ENCODE peak calls at places on chromosomes 3 and 15, in five cellular contexts. G is neuronal stem cell, O is trophoblast cell, K is mesenchymal stem cell, E is H1. F is an unnamed sample.

GRCh38 chr3:184016820-184017671 is 638 bp downstream of the ABCC5 start:
- DNase-seq in G (peak), O (peak), K (peak), E (no peak), F (peak)

GRCh38 chr3:51176923-51177322 is 208.2 kb upstream of the MANF start:
- DNase-seq in G (no peak), O (no peak), K (no peak), E (no peak), F (no peak)

GRCh38 chr3:115623414-115623868 is at the start of gene GAP43:
- DNase-seq in G (no peak), O (no peak), K (peak), E (peak), F (peak)

GRCh38 chr3:52450489-52451236 is 3.2 kb downstream of the TNNC1 start:
- DNase-seq in G (no peak), O (no peak), K (no peak), E (no peak), F (peak)

GRCh38 chr15:101499863-101500713 is 10.6 kb upstream of the PCSK6 start:
- DNase-seq in G (no peak), O (no peak), K (no peak), E (no peak), F (no peak)

GRCh38 chr3:72964633-72965032 is 32.0 kb upstream of the PPP4R2 start:
- DNase-seq in G (no peak), O (no peak), K (no peak), E (no peak), F (no peak)

GRCh38 chr15:69823223-69823907 is 274.4 kb downstream of the TLE3 start:
- DNase-seq in G (no peak), O (no peak), K (no peak), E (no peak), F (no peak)

GRCh38 chr15:70741677-70742293 is 21.6 kb downstream of the UACA start:
- DNase-seq in G (no peak), O (no peak), K (peak), E (no peak), F (no peak)

GRCh38 chr15:100170280-100170654 is 171.5 kb downstream of the ADAMTS17 start:
- DNase-seq in G (no peak), O (no peak), K (no peak), E (no peak), F (no peak)

GRCh38 chr3:13716540-13717221 is 163.2 kb downstream of the WNT7A start:
- DNase-seq in G (no peak), O (no peak), K (no peak), E (no peak), F (peak)

GRCh38 chr3:145058483-145058882 is 1086.9 kb downstream of the DIPK2A start:
- DNase-seq in G (no peak), O (no peak), K (no peak), E (no peak), F (no peak)

GRCh38 chr3:119733812-119734211 is 31.0 kb downstream of the CFAP91 start:
- DNase-seq in G (no peak), O (no peak), K (no peak), E (no peak), F (no peak)
- H3K4me2 ChIP-seq in G (no peak), O (no peak), K (no peak), E (no peak), F (no peak)

DNA sequence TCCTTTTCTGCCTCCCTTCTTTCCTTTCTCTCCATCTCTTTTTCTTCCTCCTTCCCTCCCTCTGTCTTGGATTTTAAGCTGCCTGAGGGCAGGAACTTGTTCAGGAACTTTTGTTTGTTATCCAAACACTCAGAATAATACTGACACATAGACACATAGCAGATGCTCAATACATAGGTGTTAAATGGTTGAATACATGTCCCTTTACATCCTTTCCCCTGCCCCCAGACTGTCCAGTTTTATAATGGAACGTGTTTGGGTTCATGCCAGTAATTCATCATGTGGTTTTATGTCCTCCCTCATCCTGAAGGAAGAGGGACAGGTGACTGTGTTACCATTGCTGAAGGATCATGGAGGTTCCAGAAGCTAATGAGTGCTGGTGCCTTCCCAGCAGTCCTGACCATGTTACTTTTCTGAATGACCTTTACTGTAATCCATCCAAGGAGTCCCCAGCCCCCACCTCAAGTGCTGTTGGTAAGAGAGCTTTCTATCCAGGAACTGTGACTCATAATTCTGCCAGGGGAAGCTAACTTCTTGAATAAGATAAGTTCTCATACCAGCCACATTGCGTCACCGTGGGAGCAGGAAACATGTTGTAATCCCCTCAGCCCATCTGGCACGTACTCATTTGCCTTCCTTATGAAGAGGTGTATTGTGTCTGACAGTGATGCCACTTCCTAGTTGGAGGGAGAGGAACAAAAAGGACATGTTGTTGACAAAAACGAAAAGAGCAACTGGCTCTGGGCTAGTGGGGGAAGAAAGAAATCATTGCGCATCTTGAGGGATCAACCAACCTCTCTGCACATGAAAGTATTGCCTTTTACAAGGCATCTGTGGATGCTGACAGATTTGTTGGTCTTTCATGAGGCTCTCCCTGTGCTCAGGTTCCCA is 52.4 kb downstream of the IL1RAP start:
- DNase-seq in G (no peak), O (peak), K (peak), E (no peak), F (no peak)
- H2BK12ac ChIP-seq in G (no peak), O (peak), K (peak), E (peak), F (no peak)

DNA sequence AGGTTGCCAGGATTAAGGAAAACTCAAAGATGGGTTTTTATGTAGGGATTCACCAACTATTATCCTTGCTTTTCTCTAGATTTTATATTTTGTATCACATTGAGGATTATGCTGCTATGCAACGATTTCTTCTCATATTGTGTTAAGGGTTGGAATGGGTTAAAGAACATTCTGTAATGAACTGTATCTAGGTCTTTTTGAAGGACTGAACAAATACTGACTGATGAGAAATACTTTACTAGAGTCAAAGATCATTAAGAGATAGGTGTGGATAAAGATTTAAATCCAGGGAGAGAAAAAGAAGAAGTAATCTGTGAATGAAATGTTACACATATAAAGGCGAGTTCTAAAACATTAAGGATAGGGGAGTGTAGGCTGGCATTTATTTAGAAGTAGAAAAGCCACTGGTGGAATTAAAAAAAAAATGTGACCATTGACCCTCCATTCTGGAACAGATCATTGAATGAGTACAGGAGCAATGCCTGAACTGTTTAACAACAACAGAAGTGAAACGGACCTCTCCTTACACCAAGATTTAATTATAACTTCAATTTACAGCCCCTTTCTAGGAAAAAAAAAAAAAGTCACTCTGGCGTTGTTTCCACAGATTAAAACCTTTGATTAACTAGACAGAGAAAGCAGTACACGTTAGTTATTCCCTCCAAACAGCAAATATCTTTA is 39.2 kb downstream of the PROS1 start:
- DNase-seq in G (no peak), O (no peak), K (no peak), E (no peak), F (no peak)
- H3K4me2 ChIP-seq in G (no peak), O (no peak), K (no peak), E (no peak), F (no peak)

GRCh38 chr3:57546616-57547015 is 2.5 kb upstream of the DNAH12 start:
- DNase-seq in G (no peak), O (no peak), K (no peak), E (no peak), F (no peak)

GRCh38 chr3:57544181-57545125 is at the start of gene DNAH12:
- DNase-seq in G (peak), O (peak), K (peak), E (peak), F (peak)

GRCh38 chr3:57545636-57546268 is 1.6 kb upstream of the DNAH12 start:
- DNase-seq in G (no peak), O (no peak), K (no peak), E (no peak), F (no peak)
- H2BK12ac ChIP-seq in G (no peak), O (no peak), K (no peak), E (no peak), F (no peak)

DNA sequence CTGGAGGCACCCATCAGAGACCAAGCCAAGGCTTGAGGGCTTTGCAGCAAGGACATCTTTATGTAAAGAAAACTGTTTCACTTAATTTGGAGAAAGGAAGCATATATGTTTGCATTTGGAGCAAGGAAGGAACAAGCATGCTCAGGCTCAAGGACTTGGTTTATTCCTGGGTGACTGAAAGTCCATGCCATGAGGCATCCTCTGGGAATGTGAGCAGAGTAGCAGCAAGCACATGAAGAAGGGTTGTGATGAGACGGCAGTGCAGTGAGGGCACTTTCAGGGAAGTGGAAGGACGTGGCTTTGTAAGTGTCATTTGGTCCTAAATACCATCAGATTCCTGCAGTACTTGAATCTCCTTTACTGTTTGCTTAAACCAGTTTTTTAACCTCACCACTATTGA is 26.8 kb downstream of the POLG start:
- DNase-seq in G (no peak), O (peak), K (peak), E (no peak), F (no peak)
- H3K4me2 ChIP-seq in G (no peak), O (no peak), K (no peak), E (no peak), F (no peak)

DNA sequence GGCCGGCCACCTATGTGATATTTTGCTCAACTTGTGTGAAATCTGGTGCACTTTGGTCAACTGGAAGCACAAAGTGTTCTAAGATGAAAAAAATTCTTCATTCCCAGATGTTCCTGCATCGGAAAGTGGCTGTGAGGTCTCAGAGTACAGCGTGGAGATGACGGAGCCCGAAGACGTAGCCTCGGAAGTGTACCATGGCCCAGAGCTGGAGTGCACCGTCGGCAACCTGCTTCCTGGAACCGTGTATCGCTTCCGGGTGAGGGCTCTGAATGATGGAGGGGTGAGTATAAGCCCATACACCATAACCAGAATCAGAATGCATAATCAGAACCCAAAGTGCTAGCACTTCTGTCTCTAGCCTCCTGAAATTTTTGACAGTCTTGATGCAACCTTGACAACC is 104.3 kb downstream of the GHSR start:
- DNase-seq in G (no peak), O (no peak), K (no peak), E (no peak), F (no peak)
- H2BK12ac ChIP-seq in G (no peak), O (no peak), K (no peak), E (no peak), F (no peak)

GRCh38 chr3:178086419-178086818 is 449.8 kb upstream of the KCNMB2 start:
- DNase-seq in G (no peak), O (no peak), K (no peak), E (no peak), F (no peak)

GRCh38 chr3:178087376-178087775 is 448.9 kb upstream of the KCNMB2 start:
- DNase-seq in G (no peak), O (no peak), K (no peak), E (no peak), F (no peak)

GRCh38 chr3:178083906-178084823 is 452.1 kb upstream of the KCNMB2 start:
- DNase-seq in G (peak), O (no peak), K (peak), E (no peak), F (no peak)

GRCh38 chr3:178084938-178085816 is 451.1 kb upstream of the KCNMB2 start:
- DNase-seq in G (peak), O (no peak), K (peak), E (peak), F (peak)

DNA sequence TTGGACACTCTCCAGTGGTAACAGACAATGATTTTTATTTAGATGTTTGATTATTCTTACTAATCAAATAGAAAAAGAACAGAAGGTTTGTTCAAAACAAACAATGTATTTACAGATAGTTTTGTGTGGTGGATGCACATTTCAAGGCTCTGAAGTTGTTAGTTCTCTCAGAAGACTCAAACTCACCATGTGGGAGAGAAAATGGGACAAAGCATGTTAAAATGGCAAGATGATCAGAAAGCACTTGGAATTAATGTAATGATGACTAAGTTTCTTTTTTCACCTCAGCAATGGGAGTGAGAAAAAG is 450.5 kb upstream of the KCNMB2 start:
- DNase-seq in G (no peak), O (no peak), K (no peak), E (no peak), F (no peak)
- H3K4me2 ChIP-seq in G (no peak), O (no peak), K (no peak), E (no peak), F (no peak)

GRCh38 chr3:177396707-177397106 is 199.4 kb upstream of the TBL1XR1 start:
- DNase-seq in G (no peak), O (no peak), K (no peak), E (no peak), F (no peak)
- H2BK12ac ChIP-seq in G (no peak), O (no peak), K (no peak), E (no peak), F (no peak)

GRCh38 chr3:99544819-99545281 is 93.5 kb upstream of the COL8A1 start:
- DNase-seq in G (no peak), O (peak), K (peak), E (no peak), F (no peak)

GRCh38 chr3:99537416-99537815 is 101.0 kb upstream of the COL8A1 start:
- DNase-seq in G (no peak), O (no peak), K (no peak), E (no peak), F (no peak)

GRCh38 chr3:99545941-99546580 is 92.3 kb upstream of the COL8A1 start:
- DNase-seq in G (no peak), O (no peak), K (peak), E (no peak), F (no peak)

GRCh38 chr3:99543796-99544195 is 94.6 kb upstream of the COL8A1 start:
- DNase-seq in G (no peak), O (no peak), K (no peak), E (no peak), F (no peak)

GRCh38 chr3:99542771-99543518 is 95.4 kb upstream of the COL8A1 start:
- DNase-seq in G (no peak), O (peak), K (no peak), E (no peak), F (no peak)
- H3K4me2 ChIP-seq in G (no peak), O (no peak), K (no peak), E (no peak), F (no peak)

GRCh38 chr15:90320062-90320884 is 31.8 kb upstream of the ZNF774 start:
- DNase-seq in G (peak), O (peak), K (peak), E (peak), F (peak)
- H2BK12ac ChIP-seq in G (no peak), O (no peak), K (no peak), E (no peak), F (no peak)

F was measured in H9.